ENCODE peak calls at places on chromosomes 6 and 20, in eight cellular contexts. L is cardiac fibroblast, E is BJ, J is foreskin fibroblast, M is uterus, R is brain microvascular endothelial cell, Y is tibial artery, X is heart right ventricle. O is an unnamed sample.
A peak's percentile ranks its signal among the peaks of the same experiment; 100 is the strongest.

GRCh38 chr20:14069796-14070195 is 74.5 kb downstream of the MACROD2 start:
- DNase-seq in L (no peak), E (peak; percentile 6), J (peak; percentile 62), M (no peak), R (peak; percentile 53), Y (no peak), X (no peak), O (peak; percentile 78)

GRCh38 chr20:13684566-13685222 is 46.0 kb upstream of the TASP1 start:
- DNase-seq in L (no peak), E (no peak), J (peak; percentile 11), M (no peak), R (no peak), Y (no peak), X (no peak), O (no peak)

GRCh38 chr6:89387516-89388222 is 24.4 kb downstream of the RRAGD start:
- DNase-seq in L (no peak), E (no peak), J (no peak), M (no peak), R (no peak), Y (no peak), X (no peak), O (no peak)

GRCh38 chr20:57680934-57681914 is 28.6 kb downstream of the PMEPA1 start:
- DNase-seq in L (no peak), E (no peak), J (no peak), M (no peak), R (no peak), Y (no peak), X (no peak), O (no peak)

GRCh38 chr6:135188718-135189117 is 7.6 kb downstream of the MYB start:
- DNase-seq in L (no peak), E (no peak), J (no peak), M (no peak), R (no peak), Y (no peak), X (no peak), O (no peak)

GRCh38 chr6:115485400-115485799 is 575.3 kb downstream of the FRK start:
- DNase-seq in L (no peak), E (no peak), J (no peak), M (no peak), R (no peak), Y (no peak), X (no peak), O (no peak)

GRCh38 chr6:112691289-112691688 is 344.2 kb downstream of the RFPL4B start:
- DNase-seq in L (peak; percentile 83), E (peak; percentile 79), J (peak; percentile 94), M (no peak), R (peak; percentile 79), Y (no peak), X (no peak), O (peak; percentile 62)

GRCh38 chr20:64188682-64189529 is 24.7 kb downstream of the MYT1 start:
- DNase-seq in L (peak; percentile 91), E (no peak), J (no peak), M (no peak), R (peak; percentile 10), Y (no peak), X (no peak), O (peak; percentile 36)

GRCh38 chr20:10674684-10675455 is 1.1 kb upstream of the JAG1 start:
- DNase-seq in L (peak; percentile 76), E (no peak), J (peak; percentile 59), M (peak; percentile 82), R (peak; percentile 64), Y (peak; percentile 82), X (peak; percentile 83), O (peak; percentile 78)

GRCh38 chr6:15036690-15037245 is 209.1 kb upstream of the JARID2 start:
- DNase-seq in L (no peak), E (no peak), J (no peak), M (peak; percentile 14), R (no peak), Y (no peak), X (peak; percentile 84), O (no peak)

GRCh38 chr20:58216334-58216733 is 12.1 kb downstream of the ANKRD60 start:
- DNase-seq in L (peak; percentile 34), E (no peak), J (peak; percentile 47), M (no peak), R (no peak), Y (no peak), X (no peak), O (no peak)

GRCh38 chr6:72554203-72554564 is 67.7 kb upstream of the KCNQ5 start:
- DNase-seq in L (peak; percentile 90), E (peak; percentile 80), J (peak; percentile 37), M (no peak), R (peak; percentile 67), Y (no peak), X (no peak), O (peak; percentile 63)

GRCh38 chr6:84428300-84428907 is 201.0 kb upstream of the CEP162 start:
- DNase-seq in L (peak; percentile 80), E (no peak), J (peak; percentile 49), M (peak; percentile 19), R (peak; percentile 60), Y (peak; percentile 69), X (peak; percentile 37), O (peak; percentile 78)
- TF ChIP-seq CTCF in L (peak; percentile 96), E (peak; percentile 92), J (peak; percentile 93), M (peak; percentile 16), R (peak; percentile 93), Y (peak; percentile 78), X (peak; percentile 67), O (peak; percentile 95)

DNA sequence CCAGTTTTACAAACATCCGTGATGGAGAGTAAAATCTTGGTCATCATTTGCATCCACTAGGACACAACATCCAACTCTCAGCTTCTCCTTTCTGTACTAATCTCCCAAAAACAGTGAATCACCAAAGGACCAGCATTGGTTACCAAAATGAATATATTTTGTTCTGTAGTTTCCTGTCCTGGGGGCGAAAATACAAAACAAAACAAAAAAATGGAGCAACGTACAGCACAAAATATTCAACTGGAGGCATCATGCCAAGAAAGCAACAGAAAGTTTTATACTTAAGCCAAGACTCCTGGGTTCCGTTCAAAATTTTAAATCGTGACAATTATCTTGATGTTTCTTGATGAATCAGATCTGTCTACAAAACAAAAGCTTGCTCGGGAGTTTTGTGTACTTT is 126.6 kb upstream of the CCDC28A start:
- DNase-seq in L (peak; percentile 91), E (peak; percentile 23), J (peak; percentile 35), M (no peak), R (peak; percentile 12), Y (no peak), X (no peak), O (peak; percentile 73)
- H3K4me3 ChIP-seq in L (peak overlapping the region; percentile 37), E (peak overlapping the region; percentile 7), J (peak overlapping the region; percentile 31), M (no peak overlapping the region), R (no peak overlapping the region), Y (no peak overlapping the region), X (no peak overlapping the region), O (peak overlapping the region; percentile 17)

GRCh38 chr6:142474446-142475289 is 172.9 kb downstream of the ADGRG6 start:
- DNase-seq in L (peak; percentile 73), E (no peak), J (peak; percentile 37), M (no peak), R (peak; percentile 52), Y (no peak), X (no peak), O (peak; percentile 69)
- TF ChIP-seq CTCF in L (peak; percentile 53), E (peak; percentile 49), J (peak; percentile 47), M (peak; percentile 70), R (peak; percentile 71), Y (peak; percentile 77), X (peak; percentile 89), O (peak; percentile 50)

GRCh38 chr20:17808782-17809181 is 109.0 kb downstream of the BANF2 start:
- DNase-seq in L (no peak), E (no peak), J (no peak), M (no peak), R (no peak), Y (no peak), X (peak; percentile 38), O (no peak)

GRCh38 chr20:17808357-17808756 is 108.6 kb downstream of the BANF2 start:
- DNase-seq in L (peak; percentile 88), E (peak; percentile 41), J (peak; percentile 97), M (peak; percentile 66), R (peak; percentile 62), Y (peak; percentile 78), X (peak; percentile 34), O (peak; percentile 49)

GRCh38 chr20:17809714-17810631 is 110.2 kb downstream of the BANF2 start:
- DNase-seq in L (no peak), E (no peak), J (no peak), M (no peak), R (no peak), Y (no peak), X (no peak), O (no peak)

GRCh38 chr20:17810847-17811604 is 111.3 kb downstream of the BANF2 start:
- DNase-seq in L (no peak), E (no peak), J (no peak), M (no peak), R (no peak), Y (no peak), X (no peak), O (no peak)

GRCh38 chr20:17811605-17811965 is 111.8 kb downstream of the BANF2 start:
- DNase-seq in L (no peak), E (no peak), J (no peak), M (no peak), R (no peak), Y (no peak), X (no peak), O (no peak)
- H3K4me3 ChIP-seq in L (no peak overlapping the region), E (no peak overlapping the region), J (no peak overlapping the region), M (no peak overlapping the region), R (no peak overlapping the region), Y (no peak overlapping the region), X (no peak overlapping the region), O (no peak overlapping the region)

GRCh38 chr6:81844686-81845085 is 92.2 kb upstream of the TENT5A start:
- DNase-seq in L (peak; percentile 33), E (no peak), J (peak; percentile 10), M (no peak), R (no peak), Y (no peak), X (no peak), O (no peak)

GRCh38 chr6:81843302-81843701 is 90.8 kb upstream of the TENT5A start:
- DNase-seq in L (no peak), E (no peak), J (no peak), M (no peak), R (no peak), Y (no peak), X (no peak), O (no peak)

GRCh38 chr6:81838031-81838430 is 85.5 kb upstream of the TENT5A start:
- DNase-seq in L (no peak), E (no peak), J (no peak), M (no peak), R (peak; percentile 64), Y (no peak), X (no peak), O (peak; percentile 36)

GRCh38 chr6:81838724-81839425 is 86.4 kb upstream of the TENT5A start:
- DNase-seq in L (no peak), E (no peak), J (no peak), M (no peak), R (no peak), Y (no peak), X (no peak), O (no peak)

GRCh38 chr6:81842254-81842653 is 89.8 kb upstream of the TENT5A start:
- DNase-seq in L (no peak), E (no peak), J (peak; percentile 36), M (no peak), R (no peak), Y (no peak), X (no peak), O (peak; percentile 40)
- TF ChIP-seq CTCF in L (no peak), E (no peak), J (no peak), M (no peak), R (no peak), Y (no peak), X (no peak), O (no peak)